ENCODE peak calls at places on chromosome 11, in nine cellular contexts. One of them, this sample, is unnamed.

GRCh38 chr11:2995091-2995561 is 3.0 kb upstream of the NAP1L4 start:
- DNase-seq in fibroblast of lung: no peak
- DNase-seq in HCT116: no peak
- DNase-seq in A549: no peak
- DNase-seq in AG04450: no peak
- DNase-seq in CD4-positive, alpha-beta T cell: no peak
- DNase-seq in HFFc6: no peak
- DNase-seq in Peyer's patch: no peak
- DNase-seq in hepatocyte: no peak
- DNase-seq in this sample: no peak

GRCh38 chr11:82494988-82495432 is 238.7 kb downstream of the FAM181B start:
- DNase-seq in hepatocyte: peak; percentile 47
- DNase-seq in HCT116: no peak
- DNase-seq in CD4-positive, alpha-beta T cell: no peak
- DNase-seq in AG04450: no peak
- DNase-seq in Peyer's patch: no peak
- DNase-seq in A549: peak; percentile 10
- DNase-seq in fibroblast of lung: no peak
- DNase-seq in HFFc6: no peak
- DNase-seq in this sample: no peak

GRCh38 chr11:13208921-13209320 is 68.7 kb upstream of the BMAL1 start:
- DNase-seq in AG04450: no peak
- DNase-seq in Peyer's patch: no peak
- DNase-seq in A549: no peak
- DNase-seq in HFFc6: no peak
- DNase-seq in hepatocyte: no peak
- DNase-seq in HCT116: no peak
- DNase-seq in CD4-positive, alpha-beta T cell: no peak
- DNase-seq in fibroblast of lung: no peak
- DNase-seq in this sample: no peak

GRCh38 chr11:60168306-60168705 is 14.6 kb downstream of the MS4A6A start:
- DNase-seq in hepatocyte: no peak
- DNase-seq in AG04450: no peak
- DNase-seq in CD4-positive, alpha-beta T cell: no peak
- DNase-seq in HCT116: no peak
- DNase-seq in Peyer's patch: no peak
- DNase-seq in fibroblast of lung: no peak
- DNase-seq in HFFc6: no peak
- DNase-seq in A549: no peak
- DNase-seq in this sample: peak; percentile 58

GRCh38 chr11:93842034-93842433 is 8.4 kb downstream of the VSTM5 start:
- DNase-seq in CD4-positive, alpha-beta T cell: no peak
- DNase-seq in fibroblast of lung: no peak
- DNase-seq in A549: no peak
- DNase-seq in HFFc6: no peak
- DNase-seq in Peyer's patch: no peak
- DNase-seq in AG04450: no peak
- DNase-seq in hepatocyte: no peak
- DNase-seq in HCT116: no peak
- DNase-seq in this sample: no peak

GRCh38 chr11:100823360-100823759 is 136.3 kb downstream of the ARHGAP42 start:
- DNase-seq in AG04450: no peak
- DNase-seq in CD4-positive, alpha-beta T cell: no peak
- DNase-seq in A549: no peak
- DNase-seq in fibroblast of lung: peak; percentile 86
- DNase-seq in Peyer's patch: no peak
- DNase-seq in HCT116: no peak
- DNase-seq in hepatocyte: no peak
- DNase-seq in HFFc6: no peak
- DNase-seq in this sample: no peak

GRCh38 chr11:79458712-79459111 is 17.9 kb upstream of the TENM4 start:
- DNase-seq in hepatocyte: no peak
- DNase-seq in HFFc6: no peak
- DNase-seq in CD4-positive, alpha-beta T cell: no peak
- DNase-seq in AG04450: no peak
- DNase-seq in A549: no peak
- DNase-seq in fibroblast of lung: no peak
- DNase-seq in Peyer's patch: no peak
- DNase-seq in HCT116: no peak
- DNase-seq in this sample: no peak

GRCh38 chr11:113505541-113506375 is 30.6 kb upstream of the DRD2 start:
- DNase-seq in AG04450: no peak
- DNase-seq in A549: peak; percentile 2
- DNase-seq in CD4-positive, alpha-beta T cell: no peak
- DNase-seq in HFFc6: no peak
- DNase-seq in hepatocyte: peak; percentile 26
- DNase-seq in Peyer's patch: no peak
- DNase-seq in fibroblast of lung: no peak
- DNase-seq in HCT116: peak; percentile 22
- DNase-seq in this sample: peak; percentile 60

GRCh38 chr11:68331338-68331947 is 19.1 kb downstream of the LRP5 start:
- DNase-seq in HCT116: no peak
- DNase-seq in hepatocyte: peak; percentile 49
- DNase-seq in HFFc6: no peak
- DNase-seq in fibroblast of lung: no peak
- DNase-seq in Peyer's patch: no peak
- DNase-seq in A549: no peak
- DNase-seq in AG04450: no peak
- DNase-seq in CD4-positive, alpha-beta T cell: no peak
- DNase-seq in this sample: no peak

GRCh38 chr11:17388609-17389204 is at the start of gene KCNJ11:
- DNase-seq in hepatocyte: peak; percentile 26
- DNase-seq in fibroblast of lung: no peak
- DNase-seq in HFFc6: no peak
- DNase-seq in A549: no peak
- DNase-seq in AG04450: no peak
- DNase-seq in HCT116: no peak
- DNase-seq in Peyer's patch: no peak
- DNase-seq in CD4-positive, alpha-beta T cell: no peak
- DNase-seq in this sample: peak; percentile 39
- TF ChIP-seq CTCF in hepatocyte: no peak
- TF ChIP-seq CTCF in fibroblast of lung: no peak
- TF ChIP-seq CTCF in HFFc6: no peak
- TF ChIP-seq CTCF in A549: no peak
- TF ChIP-seq CTCF in AG04450: no peak
- TF ChIP-seq CTCF in HCT116: no peak
- TF ChIP-seq CTCF in Peyer's patch: no peak
- TF ChIP-seq CTCF in CD4-positive, alpha-beta T cell: no peak
- TF ChIP-seq CTCF in this sample: no peak

GRCh38 chr11:118790357-118791014 is 478 bp downstream of the DDX6 start:
- DNase-seq in Peyer's patch: no peak
- DNase-seq in CD4-positive, alpha-beta T cell: peak; percentile 46
- DNase-seq in hepatocyte: peak; percentile 83
- DNase-seq in A549: peak; percentile 63
- DNase-seq in fibroblast of lung: peak; percentile 77
- DNase-seq in HFFc6: peak; percentile 13
- DNase-seq in HCT116: no peak
- DNase-seq in AG04450: no peak
- DNase-seq in this sample: peak; percentile 30
- TF ChIP-seq CTCF in Peyer's patch: peak; percentile 34
- TF ChIP-seq CTCF in CD4-positive, alpha-beta T cell: peak; percentile 39
- TF ChIP-seq CTCF in hepatocyte: peak; percentile 49
- TF ChIP-seq CTCF in A549: peak; percentile 29
- TF ChIP-seq CTCF in fibroblast of lung: peak; percentile 60
- TF ChIP-seq CTCF in HFFc6: peak; percentile 61
- TF ChIP-seq CTCF in HCT116: peak; percentile 46
- TF ChIP-seq CTCF in AG04450: peak; percentile 60
- TF ChIP-seq CTCF in this sample: peak; percentile 50

GRCh38 chr11:66312549-66313320 is 4.1 kb downstream of the CD248 start:
- DNase-seq in Peyer's patch: peak; percentile 100
- DNase-seq in HCT116: peak; percentile 94
- DNase-seq in CD4-positive, alpha-beta T cell: peak; percentile 100
- DNase-seq in HFFc6: peak; percentile 99
- DNase-seq in AG04450: peak; percentile 99
- DNase-seq in A549: peak; percentile 98
- DNase-seq in hepatocyte: peak; percentile 100
- DNase-seq in fibroblast of lung: peak; percentile 99
- DNase-seq in this sample: peak; percentile 97

GRCh38 chr11:66313321-66314185 is 3.3 kb downstream of the CD248 start:
- DNase-seq in AG04450: no peak
- DNase-seq in fibroblast of lung: peak; percentile 42
- DNase-seq in CD4-positive, alpha-beta T cell: no peak
- DNase-seq in HFFc6: no peak
- DNase-seq in A549: no peak
- DNase-seq in hepatocyte: peak; percentile 86
- DNase-seq in HCT116: no peak
- DNase-seq in Peyer's patch: no peak
- DNase-seq in this sample: no peak

GRCh38 chr11:66310324-66310723 is 6.5 kb downstream of the CD248 start:
- DNase-seq in AG04450: no peak
- DNase-seq in CD4-positive, alpha-beta T cell: no peak
- DNase-seq in HCT116: no peak
- DNase-seq in A549: no peak
- DNase-seq in fibroblast of lung: no peak
- DNase-seq in HFFc6: no peak
- DNase-seq in Peyer's patch: no peak
- DNase-seq in hepatocyte: no peak
- DNase-seq in this sample: no peak

GRCh38 chr11:66311965-66312548 is 4.8 kb downstream of the CD248 start:
- DNase-seq in Peyer's patch: peak; percentile 96
- DNase-seq in hepatocyte: peak; percentile 95
- DNase-seq in HFFc6: peak; percentile 72
- DNase-seq in A549: peak; percentile 98
- DNase-seq in fibroblast of lung: peak; percentile 94
- DNase-seq in CD4-positive, alpha-beta T cell: peak; percentile 93
- DNase-seq in AG04450: peak; percentile 84
- DNase-seq in HCT116: peak; percentile 95
- DNase-seq in this sample: peak; percentile 90

DNA sequence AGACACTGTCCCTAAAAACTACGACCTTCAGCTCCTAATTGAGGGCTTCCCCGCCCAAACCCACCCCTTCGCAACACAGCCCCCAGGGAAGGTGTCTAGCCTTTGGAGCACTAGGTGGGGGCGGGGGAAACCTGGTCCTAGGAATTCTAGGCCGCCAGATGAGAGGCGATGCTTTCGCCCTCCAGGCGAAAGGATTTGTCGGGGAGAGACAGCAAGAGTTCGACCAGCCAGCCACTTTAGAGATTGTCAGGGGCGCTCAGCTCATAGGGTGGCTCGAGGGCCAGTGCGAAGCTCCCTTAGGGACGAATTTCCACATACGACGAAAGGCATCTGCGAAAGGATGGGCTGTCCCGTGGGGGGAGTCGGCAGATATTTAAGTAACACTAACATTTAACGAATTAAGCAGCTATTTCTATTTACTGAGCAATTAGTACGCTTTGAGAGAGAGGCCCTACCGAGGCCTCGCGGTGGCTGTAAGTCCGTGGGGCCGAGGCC is 5.3 kb downstream of the CD248 start:
- DNase-seq in fibroblast of lung: no peak
- DNase-seq in hepatocyte: no peak
- DNase-seq in HFFc6: no peak
- DNase-seq in CD4-positive, alpha-beta T cell: no peak
- DNase-seq in A549: no peak
- DNase-seq in HCT116: no peak
- DNase-seq in Peyer's patch: no peak
- DNase-seq in AG04450: no peak
- DNase-seq in this sample: no peak
- TF ChIP-seq CTCF in fibroblast of lung: no peak
- TF ChIP-seq CTCF in hepatocyte: no peak
- TF ChIP-seq CTCF in HFFc6: no peak
- TF ChIP-seq CTCF in CD4-positive, alpha-beta T cell: no peak
- TF ChIP-seq CTCF in A549: no peak
- TF ChIP-seq CTCF in HCT116: no peak
- TF ChIP-seq CTCF in Peyer's patch: no peak
- TF ChIP-seq CTCF in AG04450: no peak
- TF ChIP-seq CTCF in this sample: no peak

GRCh38 chr11:123429336-123429735 is 733 bp upstream of the GRAMD1B start:
- DNase-seq in CD4-positive, alpha-beta T cell: no peak
- DNase-seq in A549: no peak
- DNase-seq in HCT116: no peak
- DNase-seq in hepatocyte: no peak
- DNase-seq in fibroblast of lung: no peak
- DNase-seq in AG04450: no peak
- DNase-seq in HFFc6: peak; percentile 94
- DNase-seq in Peyer's patch: no peak
- DNase-seq in this sample: no peak

GRCh38 chr11:123431619-123432018 is 1.6 kb downstream of the GRAMD1B start:
- DNase-seq in HFFc6: no peak
- DNase-seq in Peyer's patch: no peak
- DNase-seq in hepatocyte: no peak
- DNase-seq in AG04450: no peak
- DNase-seq in CD4-positive, alpha-beta T cell: no peak
- DNase-seq in A549: no peak
- DNase-seq in HCT116: no peak
- DNase-seq in fibroblast of lung: no peak
- DNase-seq in this sample: no peak

GRCh38 chr11:123428221-123428631 is 1.8 kb upstream of the GRAMD1B start:
- DNase-seq in AG04450: no peak
- DNase-seq in Peyer's patch: no peak
- DNase-seq in CD4-positive, alpha-beta T cell: no peak
- DNase-seq in A549: no peak
- DNase-seq in HFFc6: no peak
- DNase-seq in fibroblast of lung: no peak
- DNase-seq in HCT116: no peak
- DNase-seq in hepatocyte: no peak
- DNase-seq in this sample: no peak

GRCh38 chr11:123429851-123430735 is at the start of gene GRAMD1B:
- DNase-seq in HFFc6: peak; percentile 93
- DNase-seq in A549: peak; percentile 73
- DNase-seq in HCT116: no peak
- DNase-seq in CD4-positive, alpha-beta T cell: peak; percentile 66
- DNase-seq in hepatocyte: peak; percentile 77
- DNase-seq in Peyer's patch: peak; percentile 75
- DNase-seq in fibroblast of lung: peak; percentile 25
- DNase-seq in AG04450: peak; percentile 30
- DNase-seq in this sample: peak; percentile 2

GRCh38 chr11:123430736-123431356 is 777 bp downstream of the GRAMD1B start:
- DNase-seq in Peyer's patch: peak; percentile 79
- DNase-seq in HCT116: no peak
- DNase-seq in fibroblast of lung: peak; percentile 12
- DNase-seq in CD4-positive, alpha-beta T cell: peak; percentile 43
- DNase-seq in A549: peak; percentile 72
- DNase-seq in AG04450: no peak
- DNase-seq in hepatocyte: peak; percentile 45
- DNase-seq in HFFc6: peak; percentile 67
- DNase-seq in this sample: no peak
- TF ChIP-seq CTCF in Peyer's patch: no peak
- TF ChIP-seq CTCF in HCT116: no peak
- TF ChIP-seq CTCF in fibroblast of lung: no peak
- TF ChIP-seq CTCF in CD4-positive, alpha-beta T cell: no peak
- TF ChIP-seq CTCF in A549: no peak
- TF ChIP-seq CTCF in AG04450: no peak
- TF ChIP-seq CTCF in hepatocyte: no peak
- TF ChIP-seq CTCF in HFFc6: no peak
- TF ChIP-seq CTCF in this sample: no peak